ENCODE peak calls at places on chromosomes 3 and 15, in four cellular contexts. H is HCT116, J is Peyer's patch, M is adrenal gland. W is an unnamed sample. For H3K4me1, the result is how much of the 10 kb centered on the place peaks cover.

GRCh38 chr3:150216041-150216811 is 191.9 kb upstream of the TSC22D2 start:
- DNase-seq in H (no peak), J (no peak), M (no peak), W (no peak)

GRCh38 chr3:177201707-177202397 is 4.6 kb upstream of the TBL1XR1 start:
- DNase-seq in H (no peak), J (no peak), M (no peak), W (no peak)

GRCh38 chr3:89107461-89108035 is at the start of gene EPHA3:
- DNase-seq in H (no peak), J (peak), M (peak), W (peak)

GRCh38 chr3:122092460-122093165 is 37.5 kb downstream of the CD86 start:
- DNase-seq in H (peak), J (no peak), M (peak), W (peak)

GRCh38 chr3:102129774-102130608 is 280.7 kb downstream of the NFKBIZ start:
- DNase-seq in H (peak), J (no peak), M (no peak), W (peak)

GRCh38 chr3:194135516-194135805 is 487 bp upstream of the HES1 start:
- DNase-seq in H (no peak), J (no peak), M (no peak), W (no peak)

GRCh38 chr3:4504340-4505261 is 11.5 kb downstream of the ITPR1 start:
- DNase-seq in H (no peak), J (no peak), M (peak), W (peak)

GRCh38 chr15:38414351-38414750 is 39.6 kb upstream of the FAM98B start:
- DNase-seq in H (peak), J (no peak), M (peak), W (peak)

GRCh38 chr3:186225603-186226002 is 116.7 kb upstream of the ETV5 start:
- DNase-seq in H (no peak), J (no peak), M (no peak), W (no peak)

GRCh38 chr3:43539321-43539720 is 82.5 kb downstream of the ANO10 start:
- DNase-seq in H (no peak), J (no peak), M (no peak), W (no peak)

GRCh38 chr3:161420746-161421145 is 49.4 kb upstream of the SPTSSB start:
- DNase-seq in H (no peak), J (no peak), M (no peak), W (no peak)

GRCh38 chr3:50204804-50205718 is at the start of gene SLC38A3:
- DNase-seq in H (no peak), J (no peak), M (no peak), W (no peak)

GRCh38 chr3:133775835-133776234 is 29.6 kb downstream of the TF start:
- DNase-seq in H (no peak), J (no peak), M (no peak), W (no peak)

GRCh38 chr15:72800819-72801481 is 17.4 kb upstream of the ADPGK start:
- DNase-seq in H (no peak), J (no peak), M (no peak), W (no peak)

GRCh38 chr3:111979689-111980025 is 831 bp downstream of the ABHD10 start:
- DNase-seq in H (no peak), J (no peak), M (no peak), W (no peak)

GRCh38 chr15:77632760-77633133 is at the start of gene LINGO1:
- DNase-seq in H (no peak), J (no peak), M (no peak), W (no peak)

GRCh38 chr3:13281657-13282527 is 138.2 kb downstream of the NUP210 start:
- DNase-seq in H (no peak), J (peak), M (no peak), W (peak)

GRCh38 chr15:59119625-59120024 is 14.7 kb downstream of the CCNB2 start:
- DNase-seq in H (no peak), J (no peak), M (no peak), W (no peak)

GRCh38 chr15:59124261-59124660 is 19.3 kb downstream of the CCNB2 start:
- DNase-seq in H (no peak), J (peak), M (no peak), W (no peak)
- TF ChIP-seq POLR2A in H (no peak), J (no peak), M (no peak), W (no peak)

GRCh38 chr3:123429362-123430125 is 19.3 kb downstream of the ADCY5 start:
- DNase-seq in H (no peak), J (no peak), M (no peak), W (no peak)
- H3K4me1 ChIP-seq in H (under half), J (under half), M (under half), W (under half)

GRCh38 chr15:101614761-101615160 is 37.4 kb downstream of the TM2D3 start:
- DNase-seq in H (no peak), J (no peak), M (no peak), W (no peak)

GRCh38 chr15:101614001-101614585 is 38.1 kb downstream of the TM2D3 start:
- DNase-seq in H (no peak), J (no peak), M (no peak), W (no peak)

GRCh38 chr15:101615986-101616848 is 36.0 kb downstream of the TM2D3 start:
- DNase-seq in H (peak), J (no peak), M (peak), W (peak)

GRCh38 chr15:101617390-101617965 is 34.7 kb downstream of the TM2D3 start:
- DNase-seq in H (no peak), J (no peak), M (no peak), W (no peak)

GRCh38 chr15:101615414-101615985 is 36.7 kb downstream of the TM2D3 start:
- DNase-seq in H (no peak), J (no peak), M (peak), W (no peak)
- H3K4me3 ChIP-seq in H (peak), J (no peak), M (no peak), W (peak)

DNA sequence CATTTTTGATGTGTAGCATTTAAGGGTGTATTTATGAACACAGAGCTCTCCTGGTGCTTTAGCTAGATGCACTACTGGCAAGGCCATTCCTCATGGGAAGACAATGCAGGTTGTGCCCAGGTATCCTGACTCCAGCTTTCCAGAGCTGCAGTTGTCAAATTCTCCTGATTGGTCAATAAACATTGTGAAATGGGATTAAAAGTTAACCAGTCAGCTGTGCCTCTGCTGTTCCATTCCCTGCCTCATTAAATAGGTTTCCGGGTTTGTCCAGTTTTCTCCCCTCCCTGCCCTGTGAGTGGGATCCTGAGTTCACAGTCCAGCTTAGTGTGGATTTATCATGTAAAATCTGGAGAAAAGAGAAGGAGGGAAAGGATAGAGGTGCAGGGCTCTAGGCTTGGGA is 207.3 kb downstream of the SQOR start:
- DNase-seq in H (no peak), J (no peak), M (no peak), W (no peak)
- TF ChIP-seq POLR2A in H (no peak), J (no peak), M (no peak), W (no peak)

GRCh38 chr3:32428092-32429068 is 36.7 kb downstream of the CMTM7 start:
- DNase-seq in H (no peak), J (no peak), M (no peak), W (no peak)
- H3K4me1 ChIP-seq in H (under half), J (under half), M (under half), W (under half)

W was measured in sigmoid colon.